ENCODE peak calls at places on chromosomes 6 and 20, in nine cellular contexts. U, G, B, X, R, H, M, Z and K are unnamed samples.

GRCh38 chr6:7939864-7940228 is 29.3 kb upstream of the TXNDC5 start:
- DNase-seq in M (no peak), H (no peak), G (no peak), U (no peak), Z (no peak), B (no peak), R (no peak), X (no peak), K (no peak)

GRCh38 chr6:166942393-166943168 is 13.8 kb downstream of the RNASET2 start:
- DNase-seq in R (peak), H (no peak), M (no peak), Z (peak), X (no peak), G (no peak), U (peak), B (no peak), K (no peak)

GRCh38 chr6:139198529-139199303 is 63.8 kb downstream of the HECA start:
- DNase-seq in M (no peak), G (no peak), Z (no peak), B (no peak), R (no peak), X (no peak), H (no peak), U (no peak), K (no peak)

GRCh38 chr6:41648070-41648585 is 9.9 kb downstream of the MDFI start:
- DNase-seq in Z (peak), X (no peak), R (no peak), M (no peak), H (no peak), B (no peak), U (no peak), G (no peak), K (no peak)

GRCh38 chr20:63556873-63557478 is 3.0 kb downstream of the FNDC11 start:
- DNase-seq in X (no peak), H (no peak), Z (no peak), U (no peak), B (no peak), G (no peak), M (no peak), R (no peak), K (no peak)

GRCh38 chr20:62725596-62726268 is 17.1 kb downstream of the NTSR1 start:
- DNase-seq in X (no peak), G (no peak), H (no peak), R (no peak), B (no peak), Z (no peak), U (no peak), M (no peak), K (no peak)

GRCh38 chr6:90496617-90497016 is 90.3 kb downstream of the MAP3K7 start:
- DNase-seq in M (no peak), H (no peak), R (no peak), U (no peak), G (no peak), X (peak), B (no peak), Z (no peak), K (no peak)

GRCh38 chr20:25553819-25554296 is 31.5 kb downstream of the NINL start:
- DNase-seq in Z (no peak), H (peak), B (peak), G (no peak), U (peak), X (peak), M (no peak), R (peak), K (peak)

GRCh38 chr6:82205793-82206425 is 41.6 kb downstream of the IBTK start:
- DNase-seq in H (no peak), G (no peak), Z (no peak), B (peak), U (peak), M (no peak), R (peak), X (no peak), K (no peak)

GRCh38 chr6:95209007-95209406 is 368.3 kb upstream of the MANEA start:
- DNase-seq in X (no peak), M (no peak), B (no peak), G (no peak), Z (no peak), U (no peak), H (no peak), R (no peak), K (no peak)

GRCh38 chr6:155120034-155120433 is 124.9 kb downstream of the TIAM2 start:
- DNase-seq in M (no peak), R (peak), H (no peak), B (no peak), U (no peak), X (no peak), Z (no peak), G (no peak), K (no peak)

GRCh38 chr6:28816909-28817807 is 106.6 kb downstream of the TRIM27 start:
- DNase-seq in Z (no peak), U (no peak), M (peak), R (peak), H (no peak), B (no peak), G (no peak), X (peak), K (peak)

GRCh38 chr20:34110025-34111013 is 1.7 kb downstream of the EIF2S2 start:
- DNase-seq in M (no peak), H (no peak), Z (no peak), R (peak), B (no peak), U (no peak), X (no peak), G (no peak), K (no peak)

GRCh38 chr6:87093651-87094050 is 1.3 kb downstream of the CGA start:
- DNase-seq in M (peak), G (no peak), R (peak), U (no peak), H (no peak), X (no peak), B (no peak), Z (no peak), K (no peak)

GRCh38 chr6:110543106-110543505 is 66.7 kb upstream of the SLC22A16 start:
- DNase-seq in X (no peak), G (no peak), U (peak), B (peak), Z (no peak), R (no peak), M (no peak), H (no peak), K (peak)

GRCh38 chr6:16130932-16131387 is 2.1 kb downstream of the MYLIP start:
- DNase-seq in Z (no peak), B (peak), U (peak), R (peak), H (peak), X (peak), M (peak), G (peak), K (peak)

GRCh38 chr6:88380083-88380482 is 213.9 kb upstream of the CNR1 start:
- DNase-seq in Z (no peak), B (peak), R (peak), G (no peak), M (peak), X (no peak), H (no peak), U (peak), K (peak)

GRCh38 chr6:43687079-43687436 is 533 bp downstream of the MRPS18A start:
- DNase-seq in B (no peak), U (no peak), R (no peak), Z (no peak), X (no peak), M (no peak), G (no peak), H (no peak), K (no peak)

GRCh38 chr6:154460306-154461071 is 50.0 kb downstream of the CNKSR3 start:
- DNase-seq in R (peak), X (no peak), H (peak), G (no peak), B (no peak), M (no peak), U (no peak), Z (no peak), K (peak)

GRCh38 chr6:38143191-38144154 is 323.9 kb downstream of the ZFAND3 start:
- DNase-seq in R (no peak), G (no peak), H (no peak), M (no peak), X (no peak), B (peak), Z (peak), U (peak), K (no peak)

GRCh38 chr6:89364586-89364985 is 12.1 kb upstream of the UBE2J1 start:
- DNase-seq in H (no peak), G (no peak), U (no peak), Z (no peak), M (no peak), X (no peak), B (no peak), R (no peak), K (no peak)

GRCh38 chr6:116450769-116451740 is 10.1 kb upstream of the CALHM6 start:
- DNase-seq in U (no peak), B (peak), Z (no peak), X (no peak), M (no peak), R (no peak), G (no peak), H (no peak), K (no peak)

GRCh38 chr6:112117554-112117953 is 30.2 kb downstream of the FAM229B start:
- DNase-seq in M (peak), G (no peak), U (no peak), B (no peak), R (peak), Z (no peak), X (no peak), H (no peak), K (peak)